ENCODE peak calls at places on chromosomes 6 and 20, in eight cellular contexts. One of them, this sample, is unnamed.

GRCh38 chr6:97097068-97098047 is 172.8 kb downstream of the KLHL32 start:
- DNase-seq in MM.1S: no peak
- DNase-seq in heart right ventricle: no peak
- DNase-seq in ovary: no peak
- DNase-seq in IMR-90: no peak
- DNase-seq in GM23248: peak
- DNase-seq in ascending aorta: no peak
- DNase-seq in transverse colon: no peak
- DNase-seq in this sample: no peak

GRCh38 chr20:38114353-38114791 is 50.7 kb downstream of the TGM2 start:
- DNase-seq in ovary: no peak
- DNase-seq in transverse colon: no peak
- DNase-seq in ascending aorta: no peak
- DNase-seq in GM23248: peak
- DNase-seq in IMR-90: peak
- DNase-seq in MM.1S: no peak
- DNase-seq in heart right ventricle: peak
- DNase-seq in this sample: no peak

GRCh38 chr6:162976141-162976540 is 248.4 kb downstream of the PACRG start:
- DNase-seq in IMR-90: no peak
- DNase-seq in ascending aorta: no peak
- DNase-seq in ovary: no peak
- DNase-seq in heart right ventricle: no peak
- DNase-seq in transverse colon: no peak
- DNase-seq in MM.1S: no peak
- DNase-seq in GM23248: no peak
- DNase-seq in this sample: no peak

GRCh38 chr20:19692685-19693119 is 65.4 kb upstream of the RIN2 start:
- DNase-seq in heart right ventricle: peak
- DNase-seq in ovary: peak
- DNase-seq in transverse colon: peak
- DNase-seq in MM.1S: peak
- DNase-seq in GM23248: peak
- DNase-seq in IMR-90: peak
- DNase-seq in ascending aorta: no peak
- DNase-seq in this sample: peak

GRCh38 chr6:132623446-132623845 is 629 bp downstream of the TAAR2 start:
- DNase-seq in heart right ventricle: no peak
- DNase-seq in GM23248: no peak
- DNase-seq in MM.1S: no peak
- DNase-seq in ascending aorta: no peak
- DNase-seq in transverse colon: no peak
- DNase-seq in IMR-90: no peak
- DNase-seq in ovary: no peak
- DNase-seq in this sample: no peak

GRCh38 chr6:677919-678318 is 15.0 kb downstream of the EXOC2 start:
- DNase-seq in ascending aorta: no peak
- DNase-seq in ovary: no peak
- DNase-seq in heart right ventricle: no peak
- DNase-seq in MM.1S: no peak
- DNase-seq in IMR-90: no peak
- DNase-seq in GM23248: no peak
- DNase-seq in transverse colon: no peak
- DNase-seq in this sample: no peak

GRCh38 chr20:34971038-34971872 is 15.6 kb downstream of the MYH7B start:
- DNase-seq in ovary: no peak
- DNase-seq in transverse colon: no peak
- DNase-seq in IMR-90: no peak
- DNase-seq in MM.1S: no peak
- DNase-seq in GM23248: no peak
- DNase-seq in heart right ventricle: no peak
- DNase-seq in ascending aorta: no peak
- DNase-seq in this sample: no peak

GRCh38 chr6:119314894-119315272 is 34.7 kb downstream of the MAN1A1 start:
- DNase-seq in IMR-90: no peak
- DNase-seq in GM23248: no peak
- DNase-seq in MM.1S: no peak
- DNase-seq in ascending aorta: no peak
- DNase-seq in ovary: no peak
- DNase-seq in heart right ventricle: no peak
- DNase-seq in transverse colon: no peak
- DNase-seq in this sample: no peak

GRCh38 chr6:158793432-158793831 is 25.7 kb downstream of the EZR start:
- DNase-seq in heart right ventricle: no peak
- DNase-seq in ascending aorta: no peak
- DNase-seq in ovary: no peak
- DNase-seq in GM23248: peak
- DNase-seq in MM.1S: peak
- DNase-seq in IMR-90: peak
- DNase-seq in transverse colon: peak
- DNase-seq in this sample: no peak

GRCh38 chr20:1364106-1364505 is 28.7 kb downstream of the FKBP1A start:
- DNase-seq in IMR-90: no peak
- DNase-seq in ovary: no peak
- DNase-seq in heart right ventricle: no peak
- DNase-seq in ascending aorta: no peak
- DNase-seq in transverse colon: no peak
- DNase-seq in MM.1S: no peak
- DNase-seq in GM23248: no peak
- DNase-seq in this sample: no peak

GRCh38 chr6:11727995-11728961 is 50.3 kb downstream of the ADTRP start:
- DNase-seq in transverse colon: no peak
- DNase-seq in heart right ventricle: no peak
- DNase-seq in IMR-90: no peak
- DNase-seq in ascending aorta: no peak
- DNase-seq in ovary: no peak
- DNase-seq in GM23248: no peak
- DNase-seq in MM.1S: peak
- DNase-seq in this sample: no peak

GRCh38 chr20:22698443-22698842 is 114.1 kb upstream of the FOXA2 start:
- DNase-seq in ascending aorta: no peak
- DNase-seq in transverse colon: no peak
- DNase-seq in IMR-90: no peak
- DNase-seq in MM.1S: no peak
- DNase-seq in GM23248: peak
- DNase-seq in heart right ventricle: no peak
- DNase-seq in ovary: no peak
- DNase-seq in this sample: no peak

GRCh38 chr6:64861039-64861651 is 845.9 kb downstream of the EYS start:
- DNase-seq in ovary: no peak
- DNase-seq in IMR-90: no peak
- DNase-seq in heart right ventricle: no peak
- DNase-seq in MM.1S: no peak
- DNase-seq in ascending aorta: no peak
- DNase-seq in GM23248: no peak
- DNase-seq in transverse colon: no peak
- DNase-seq in this sample: no peak

GRCh38 chr20:20492521-20493334 is 124.8 kb downstream of the INSM1 start:
- DNase-seq in heart right ventricle: no peak
- DNase-seq in MM.1S: no peak
- DNase-seq in IMR-90: no peak
- DNase-seq in GM23248: no peak
- DNase-seq in transverse colon: no peak
- DNase-seq in ascending aorta: no peak
- DNase-seq in ovary: no peak
- DNase-seq in this sample: no peak

GRCh38 chr20:4626228-4626627 is 95.5 kb upstream of the PRND start:
- DNase-seq in IMR-90: no peak
- DNase-seq in transverse colon: no peak
- DNase-seq in GM23248: no peak
- DNase-seq in ovary: no peak
- DNase-seq in heart right ventricle: no peak
- DNase-seq in MM.1S: no peak
- DNase-seq in ascending aorta: no peak
- DNase-seq in this sample: no peak

GRCh38 chr6:53659458-53659857 is 6.1 kb downstream of the KLHL31 start:
- DNase-seq in MM.1S: no peak
- DNase-seq in IMR-90: no peak
- DNase-seq in GM23248: no peak
- DNase-seq in transverse colon: no peak
- DNase-seq in ascending aorta: no peak
- DNase-seq in heart right ventricle: no peak
- DNase-seq in ovary: no peak
- DNase-seq in this sample: no peak
- H3K27ac ChIP-seq in MM.1S: no peak
- H3K27ac ChIP-seq in IMR-90: no peak
- H3K27ac ChIP-seq in GM23248: no peak
- H3K27ac ChIP-seq in transverse colon: no peak
- H3K27ac ChIP-seq in ascending aorta: no peak
- H3K27ac ChIP-seq in heart right ventricle: no peak
- H3K27ac ChIP-seq in ovary: no peak
- H3K27ac ChIP-seq in this sample: no peak

GRCh38 chr6:111683749-111684267 is 78.1 kb upstream of the TRAF3IP2 start:
- DNase-seq in MM.1S: no peak
- DNase-seq in heart right ventricle: peak
- DNase-seq in transverse colon: no peak
- DNase-seq in ovary: peak
- DNase-seq in ascending aorta: no peak
- DNase-seq in GM23248: peak
- DNase-seq in IMR-90: peak
- DNase-seq in this sample: no peak
- H3K27ac ChIP-seq in MM.1S: no peak
- H3K27ac ChIP-seq in heart right ventricle: peak
- H3K27ac ChIP-seq in transverse colon: peak
- H3K27ac ChIP-seq in ovary: peak
- H3K27ac ChIP-seq in ascending aorta: peak
- H3K27ac ChIP-seq in GM23248: peak
- H3K27ac ChIP-seq in IMR-90: peak
- H3K27ac ChIP-seq in this sample: peak

GRCh38 chr20:25476106-25477105 is 68.9 kb downstream of the GINS1 start:
- DNase-seq in GM23248: no peak
- DNase-seq in ascending aorta: no peak
- DNase-seq in IMR-90: no peak
- DNase-seq in heart right ventricle: no peak
- DNase-seq in ovary: no peak
- DNase-seq in MM.1S: no peak
- DNase-seq in transverse colon: no peak
- DNase-seq in this sample: no peak
- H3K27ac ChIP-seq in GM23248: no peak
- H3K27ac ChIP-seq in ascending aorta: no peak
- H3K27ac ChIP-seq in IMR-90: no peak
- H3K27ac ChIP-seq in heart right ventricle: no peak
- H3K27ac ChIP-seq in ovary: no peak
- H3K27ac ChIP-seq in MM.1S: no peak
- H3K27ac ChIP-seq in transverse colon: no peak
- H3K27ac ChIP-seq in this sample: no peak

GRCh38 chr6:111606620-111607115 is 990 bp upstream of the TRAF3IP2 start:
- DNase-seq in heart right ventricle: no peak
- DNase-seq in ascending aorta: no peak
- DNase-seq in transverse colon: no peak
- DNase-seq in GM23248: peak
- DNase-seq in MM.1S: peak
- DNase-seq in ovary: no peak
- DNase-seq in IMR-90: no peak
- DNase-seq in this sample: no peak
- H3K27ac ChIP-seq in heart right ventricle: peak
- H3K27ac ChIP-seq in ascending aorta: peak
- H3K27ac ChIP-seq in transverse colon: peak
- H3K27ac ChIP-seq in GM23248: peak
- H3K27ac ChIP-seq in MM.1S: no peak
- H3K27ac ChIP-seq in ovary: peak
- H3K27ac ChIP-seq in IMR-90: peak
- H3K27ac ChIP-seq in this sample: peak

GRCh38 chr20:25683050-25683449 is 13.6 kb downstream of the ZNF337 start:
- DNase-seq in ovary: no peak
- DNase-seq in ascending aorta: no peak
- DNase-seq in GM23248: no peak
- DNase-seq in heart right ventricle: no peak
- DNase-seq in transverse colon: no peak
- DNase-seq in MM.1S: no peak
- DNase-seq in IMR-90: no peak
- DNase-seq in this sample: no peak

GRCh38 chr20:25685276-25686080 is 11.2 kb downstream of the ZNF337 start:
- DNase-seq in MM.1S: peak
- DNase-seq in GM23248: no peak
- DNase-seq in IMR-90: no peak
- DNase-seq in transverse colon: no peak
- DNase-seq in ovary: no peak
- DNase-seq in heart right ventricle: no peak
- DNase-seq in ascending aorta: no peak
- DNase-seq in this sample: no peak

GRCh38 chr20:25686081-25687077 is 10.3 kb downstream of the ZNF337 start:
- DNase-seq in heart right ventricle: no peak
- DNase-seq in GM23248: no peak
- DNase-seq in ovary: no peak
- DNase-seq in MM.1S: peak
- DNase-seq in ascending aorta: no peak
- DNase-seq in transverse colon: no peak
- DNase-seq in IMR-90: no peak
- DNase-seq in this sample: no peak
- H3K27ac ChIP-seq in heart right ventricle: no peak
- H3K27ac ChIP-seq in GM23248: no peak
- H3K27ac ChIP-seq in ovary: no peak
- H3K27ac ChIP-seq in MM.1S: peak
- H3K27ac ChIP-seq in ascending aorta: no peak
- H3K27ac ChIP-seq in transverse colon: no peak
- H3K27ac ChIP-seq in IMR-90: no peak
- H3K27ac ChIP-seq in this sample: no peak

DNA sequence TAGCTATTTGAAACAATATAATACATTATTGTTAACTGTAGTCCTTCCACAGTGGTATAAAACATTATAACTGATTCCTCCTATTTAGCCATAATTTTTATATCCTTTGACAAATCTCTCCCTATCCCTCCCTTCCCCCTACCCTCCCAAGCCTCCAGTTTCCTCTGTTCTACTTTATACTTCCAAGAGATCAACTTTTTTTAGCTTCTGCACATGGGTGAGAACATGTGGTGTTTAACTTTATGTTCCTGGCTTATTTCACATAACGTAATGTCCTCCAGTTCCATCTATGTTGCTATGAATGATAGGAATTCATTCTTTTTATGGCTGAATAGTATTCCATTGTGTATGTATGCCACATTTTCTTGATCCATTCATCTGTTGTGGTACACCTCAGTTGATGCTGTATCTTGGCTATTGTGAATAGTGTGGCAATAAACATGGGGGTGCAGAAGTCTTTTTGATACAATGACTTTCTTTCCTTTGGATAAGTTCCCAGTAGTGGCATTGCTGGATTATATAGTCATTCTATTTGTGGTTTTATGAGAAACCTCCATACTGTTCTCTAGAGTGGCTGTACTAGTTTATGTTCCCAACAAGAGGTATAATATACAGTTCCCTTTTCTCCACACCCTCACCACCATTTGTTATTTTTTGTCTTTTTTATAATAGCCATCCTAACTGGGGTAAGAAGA is 205.0 kb downstream of the KCNQ5 start:
- DNase-seq in ascending aorta: no peak
- DNase-seq in transverse colon: no peak
- DNase-seq in IMR-90: peak
- DNase-seq in heart right ventricle: no peak
- DNase-seq in ovary: no peak
- DNase-seq in MM.1S: no peak
- DNase-seq in GM23248: peak
- DNase-seq in this sample: no peak
- H3K27ac ChIP-seq in ascending aorta: no peak
- H3K27ac ChIP-seq in transverse colon: no peak
- H3K27ac ChIP-seq in IMR-90: no peak
- H3K27ac ChIP-seq in heart right ventricle: no peak
- H3K27ac ChIP-seq in ovary: no peak
- H3K27ac ChIP-seq in MM.1S: no peak
- H3K27ac ChIP-seq in GM23248: peak
- H3K27ac ChIP-seq in this sample: no peak